ENCODE peak calls at places on chromosomes 5 and 9, in eight cellular contexts. U is NCI-H510A; V is mesenchymal stem cell; G is M059J; W is non-pigmented ciliary epithelial cell; D is stimulated activated CD8-positive, alpha-beta memory T cell treated with anti-CD3 and anti-CD28 coated beads, Interleukin-7, amount 100 ng/mL, for 4 hours; P is T-helper 2 cell; Q is activated T-cell treated with anti-CD3 and anti-CD28 coated beads for 24 hours. N is an unnamed sample.
A peak's percentile ranks its signal among the peaks of the same experiment; 100 is the strongest.

GRCh38 chr9:13267743-13268142 is 11.7 kb downstream of the MPDZ start:
- DNase-seq in D (no peak), V (peak; percentile 95), U (no peak), W (peak; percentile 85), G (peak; percentile 95), Q (no peak), P (no peak), N (no peak)

GRCh38 chr5:35857004-35857345 is 284 bp downstream of the IL7R start:
- DNase-seq in U (no peak), W (no peak), P (no peak), Q (no peak), G (no peak), D (no peak), V (no peak), N (no peak)

GRCh38 chr5:170738840-170739239 is 44.7 kb upstream of the GABRP start:
- DNase-seq in G (no peak), Q (no peak), V (no peak), W (no peak), U (no peak), P (no peak), D (no peak), N (no peak)

GRCh38 chr9:126027566-126027965 is 280.4 kb downstream of the PBX3 start:
- DNase-seq in G (no peak), U (no peak), W (no peak), D (no peak), Q (no peak), P (no peak), V (no peak), N (no peak)

GRCh38 chr5:140111859-140112551 is 1.9 kb upstream of the PURA start:
- DNase-seq in U (no peak), W (no peak), D (no peak), G (no peak), V (no peak), Q (no peak), P (no peak), N (no peak)

GRCh38 chr5:128546658-128547281 is 8.7 kb upstream of the FBN2 start:
- DNase-seq in Q (no peak), P (no peak), U (peak; percentile 41), V (no peak), G (no peak), W (no peak), D (no peak), N (no peak)

GRCh38 chr5:61162832-61163567 is 732 bp upstream of the SMIM15 start:
- DNase-seq in V (peak; percentile 49), D (no peak), Q (no peak), P (peak; percentile 16), U (peak; percentile 4), G (peak; percentile 38), W (no peak), N (no peak)

GRCh38 chr5:143860211-143860610 is 48.2 kb downstream of the HMHB1 start:
- DNase-seq in W (no peak), D (no peak), U (no peak), P (no peak), Q (no peak), G (no peak), V (no peak), N (no peak)

GRCh38 chr5:88262116-88262515 is 6.5 kb downstream of the TMEM161B start:
- DNase-seq in P (no peak), G (peak; percentile 51), D (no peak), U (no peak), Q (no peak), W (peak; percentile 46), V (no peak), N (no peak)

GRCh38 chr5:116573617-116574431 is 799 bp downstream of the SEMA6A start:
- DNase-seq in W (no peak), P (peak; percentile 17), D (no peak), U (no peak), V (peak; percentile 63), Q (no peak), G (no peak), N (no peak)

N was measured in stimulated activated naive B cell treated with anti-CD40 and anti-IgM and Interleukin-4, amounts not matched to agents 10 μg/mL and 1 μg/mL and 100 μg/mL, for 72 hours.